ENCODE peak calls at places on chromosomes 6 and 20, in six cellular contexts. One of them, this sample, is unnamed.

GRCh38 chr6:35977308-35977707 is 47.1 kb downstream of the SLC26A8 start:
- DNase-seq in stimulated activated CD4-positive, alpha-beta T cell treated with anti-CD3 and anti-CD28 coated beads, Interleukin-15, amount 100 ng/mL, for 1 hour: no peak
- DNase-seq in Ammon's horn: peak
- DNase-seq in AG08395: no peak
- DNase-seq in DMS153: no peak
- DNase-seq in T follicular helper cell: no peak
- DNase-seq in this sample: no peak

GRCh38 chr6:45652393-45652792 is 274.7 kb upstream of the SUPT3H start:
- DNase-seq in stimulated activated CD4-positive, alpha-beta T cell treated with anti-CD3 and anti-CD28 coated beads, Interleukin-15, amount 100 ng/mL, for 1 hour: no peak
- DNase-seq in AG08395: no peak
- DNase-seq in T follicular helper cell: no peak
- DNase-seq in DMS153: no peak
- DNase-seq in Ammon's horn: no peak
- DNase-seq in this sample: no peak

GRCh38 chr6:79869600-79870084 is 77.7 kb downstream of the ELOVL4 start:
- DNase-seq in stimulated activated CD4-positive, alpha-beta T cell treated with anti-CD3 and anti-CD28 coated beads, Interleukin-15, amount 100 ng/mL, for 1 hour: peak
- DNase-seq in DMS153: peak
- DNase-seq in AG08395: peak
- DNase-seq in Ammon's horn: peak
- DNase-seq in T follicular helper cell: peak
- DNase-seq in this sample: peak

GRCh38 chr6:34132486-34133185 is 13.3 kb downstream of the GRM4 start:
- DNase-seq in stimulated activated CD4-positive, alpha-beta T cell treated with anti-CD3 and anti-CD28 coated beads, Interleukin-15, amount 100 ng/mL, for 1 hour: no peak
- DNase-seq in T follicular helper cell: no peak
- DNase-seq in DMS153: peak
- DNase-seq in AG08395: peak
- DNase-seq in Ammon's horn: no peak
- DNase-seq in this sample: peak

GRCh38 chr20:20859510-20859909 is 147.1 kb upstream of the RALGAPA2 start:
- DNase-seq in DMS153: no peak
- DNase-seq in Ammon's horn: no peak
- DNase-seq in stimulated activated CD4-positive, alpha-beta T cell treated with anti-CD3 and anti-CD28 coated beads, Interleukin-15, amount 100 ng/mL, for 1 hour: no peak
- DNase-seq in T follicular helper cell: no peak
- DNase-seq in AG08395: no peak
- DNase-seq in this sample: no peak

GRCh38 chr20:4555188-4555893 is 166.4 kb upstream of the PRND start:
- DNase-seq in Ammon's horn: no peak
- DNase-seq in stimulated activated CD4-positive, alpha-beta T cell treated with anti-CD3 and anti-CD28 coated beads, Interleukin-15, amount 100 ng/mL, for 1 hour: no peak
- DNase-seq in DMS153: no peak
- DNase-seq in AG08395: peak
- DNase-seq in T follicular helper cell: no peak
- DNase-seq in this sample: no peak

GRCh38 chr6:73024598-73024997 is 200.7 kb downstream of the KHDC1L start:
- DNase-seq in AG08395: no peak
- DNase-seq in DMS153: no peak
- DNase-seq in T follicular helper cell: no peak
- DNase-seq in Ammon's horn: no peak
- DNase-seq in stimulated activated CD4-positive, alpha-beta T cell treated with anti-CD3 and anti-CD28 coated beads, Interleukin-15, amount 100 ng/mL, for 1 hour: no peak
- DNase-seq in this sample: no peak

GRCh38 chr20:652611-653109 is 340 bp downstream of the SRXN1 start:
- DNase-seq in AG08395: no peak
- DNase-seq in stimulated activated CD4-positive, alpha-beta T cell treated with anti-CD3 and anti-CD28 coated beads, Interleukin-15, amount 100 ng/mL, for 1 hour: peak
- DNase-seq in Ammon's horn: no peak
- DNase-seq in DMS153: no peak
- DNase-seq in T follicular helper cell: no peak
- DNase-seq in this sample: no peak

GRCh38 chr6:3643921-3644320 is 107.6 kb downstream of the PXDC1 start:
- DNase-seq in DMS153: no peak
- DNase-seq in Ammon's horn: no peak
- DNase-seq in stimulated activated CD4-positive, alpha-beta T cell treated with anti-CD3 and anti-CD28 coated beads, Interleukin-15, amount 100 ng/mL, for 1 hour: no peak
- DNase-seq in T follicular helper cell: no peak
- DNase-seq in AG08395: no peak
- DNase-seq in this sample: no peak

GRCh38 chr6:45969883-45970282 is 45.8 kb downstream of the CLIC5 start:
- DNase-seq in stimulated activated CD4-positive, alpha-beta T cell treated with anti-CD3 and anti-CD28 coated beads, Interleukin-15, amount 100 ng/mL, for 1 hour: no peak
- DNase-seq in DMS153: no peak
- DNase-seq in Ammon's horn: no peak
- DNase-seq in T follicular helper cell: no peak
- DNase-seq in AG08395: no peak
- DNase-seq in this sample: no peak

GRCh38 chr6:43766964-43767461 is 3.0 kb upstream of the VEGFA start:
- DNase-seq in AG08395: no peak
- DNase-seq in Ammon's horn: no peak
- DNase-seq in DMS153: no peak
- DNase-seq in stimulated activated CD4-positive, alpha-beta T cell treated with anti-CD3 and anti-CD28 coated beads, Interleukin-15, amount 100 ng/mL, for 1 hour: no peak
- DNase-seq in T follicular helper cell: no peak
- DNase-seq in this sample: no peak

GRCh38 chr20:49115565-49115964 is 69.5 kb downstream of the CSE1L start:
- DNase-seq in Ammon's horn: no peak
- DNase-seq in stimulated activated CD4-positive, alpha-beta T cell treated with anti-CD3 and anti-CD28 coated beads, Interleukin-15, amount 100 ng/mL, for 1 hour: no peak
- DNase-seq in T follicular helper cell: no peak
- DNase-seq in AG08395: no peak
- DNase-seq in DMS153: no peak
- DNase-seq in this sample: no peak

GRCh38 chr20:19427480-19427879 is 215.0 kb downstream of the SLC24A3 start:
- DNase-seq in T follicular helper cell: no peak
- DNase-seq in stimulated activated CD4-positive, alpha-beta T cell treated with anti-CD3 and anti-CD28 coated beads, Interleukin-15, amount 100 ng/mL, for 1 hour: no peak
- DNase-seq in AG08395: no peak
- DNase-seq in Ammon's horn: no peak
- DNase-seq in DMS153: no peak
- DNase-seq in this sample: no peak

GRCh38 chr6:160036790-160037206 is 67.9 kb downstream of the IGF2R start:
- DNase-seq in stimulated activated CD4-positive, alpha-beta T cell treated with anti-CD3 and anti-CD28 coated beads, Interleukin-15, amount 100 ng/mL, for 1 hour: no peak
- DNase-seq in AG08395: peak
- DNase-seq in DMS153: no peak
- DNase-seq in Ammon's horn: no peak
- DNase-seq in T follicular helper cell: no peak
- DNase-seq in this sample: no peak

GRCh38 chr20:58692579-58693225 is at the start of gene NPEPL1:
- DNase-seq in DMS153: no peak
- DNase-seq in T follicular helper cell: peak
- DNase-seq in AG08395: peak
- DNase-seq in stimulated activated CD4-positive, alpha-beta T cell treated with anti-CD3 and anti-CD28 coated beads, Interleukin-15, amount 100 ng/mL, for 1 hour: peak
- DNase-seq in Ammon's horn: peak
- DNase-seq in this sample: no peak

This sample was measured in SJCRH30.